ENCODE peak calls at places on chromosomes 4 and X, in seven cellular contexts. X, W, B, Q, I, G and R are unnamed samples.

GRCh38 chr4:146486565-146486964 is 35.2 kb downstream of the SLC10A7 start:
- DNase-seq in X (no peak), I (no peak), Q (no peak), W (no peak), G (no peak), B (no peak), R (no peak)

GRCh38 chr4:107115185-107115847 is 79.2 kb upstream of the DKK2 start:
- DNase-seq in B (no peak), X (no peak), I (no peak), W (no peak), G (no peak), Q (peak), R (no peak)

GRCh38 chrX:71871367-71871766 is 39.3 kb upstream of the NHSL2 start:
- DNase-seq in X (no peak), I (no peak), G (no peak), W (no peak), Q (peak), B (no peak), R (peak)

GRCh38 chr4:185592845-185593488 is 57.7 kb upstream of the PDLIM3 start:
- DNase-seq in I (no peak), G (no peak), B (no peak), Q (no peak), X (no peak), W (no peak), R (no peak)

GRCh38 chrX:123647244-123647643 is 85.6 kb downstream of the THOC2 start:
- DNase-seq in W (no peak), X (no peak), G (no peak), B (no peak), I (no peak), Q (no peak), R (no peak)

GRCh38 chr4:71187399-71188196 is 151.2 kb upstream of the SLC4A4 start:
- DNase-seq in G (peak), W (peak), X (peak), B (peak), Q (peak), I (no peak), R (peak)

GRCh38 chr4:154559141-154559841 is 3.5 kb upstream of the FGB start:
- DNase-seq in I (peak), Q (peak), W (no peak), G (no peak), B (no peak), X (peak), R (peak)

GRCh38 chr4:110959041-110959643 is 336.3 kb upstream of the PITX2 start:
- DNase-seq in W (no peak), I (no peak), Q (peak), B (no peak), X (no peak), G (no peak), R (peak)

GRCh38 chrX:154967603-154968002 is 54.9 kb downstream of the F8 start:
- DNase-seq in X (no peak), W (no peak), Q (peak), G (no peak), I (no peak), B (no peak), R (peak)

GRCh38 chr4:145043306-145043705 is 54.7 kb downstream of the ANAPC10 start:
- DNase-seq in W (no peak), B (no peak), X (no peak), Q (no peak), G (no peak), I (no peak), R (no peak)

GRCh38 chr4:77050962-77051361 is 24.8 kb downstream of the CCNI start:
- DNase-seq in B (no peak), G (no peak), Q (no peak), I (no peak), W (no peak), X (no peak), R (no peak)

GRCh38 chrX:119036369-119037029 is 36.3 kb upstream of the CT47C1 start:
- DNase-seq in X (no peak), Q (peak), B (no peak), W (no peak), G (no peak), I (no peak), R (no peak)

GRCh38 chrX:145825896-145826295 is 8.3 kb downstream of the SLITRK2 start:
- DNase-seq in I (no peak), G (no peak), Q (peak), W (no peak), X (peak), B (no peak), R (no peak)

GRCh38 chrX:42241421-42241820 is 318.1 kb upstream of the CASK start:
- DNase-seq in I (no peak), X (no peak), Q (peak), W (no peak), B (no peak), G (no peak), R (no peak)

GRCh38 chrX:17024896-17025295 is 78.4 kb downstream of the REPS2 start:
- DNase-seq in I (no peak), Q (no peak), B (peak), X (peak), G (no peak), W (no peak), R (no peak)

GRCh38 chr4:52907510-52907909 is 45.4 kb downstream of the RASL11B start:
- DNase-seq in G (no peak), Q (no peak), W (no peak), I (no peak), B (no peak), X (no peak), R (peak)

GRCh38 chrX:75181721-75182120 is 25.6 kb upstream of the ABCB7 start:
- DNase-seq in Q (peak), W (no peak), I (no peak), B (no peak), X (no peak), G (no peak), R (peak)

GRCh38 chrX:133661962-133662839 is 246.9 kb upstream of the GPC4 start:
- DNase-seq in X (no peak), Q (peak), I (no peak), G (no peak), W (no peak), B (no peak), R (no peak)

GRCh38 chr4:39699676-39700409 is 1.9 kb downstream of the UBE2K start:
- DNase-seq in X (no peak), G (no peak), W (peak), Q (peak), I (no peak), B (no peak), R (peak)

GRCh38 chr4:83207497-83208105 is 77.0 kb downstream of the COQ2 start:
- DNase-seq in G (no peak), B (peak), W (no peak), Q (peak), X (no peak), I (no peak), R (peak)

GRCh38 chr4:52843958-52844357 is 18.2 kb upstream of the RASL11B start:
- DNase-seq in W (no peak), Q (no peak), G (no peak), X (no peak), I (no peak), B (no peak), R (no peak)

GRCh38 chrX:56763556-56764152 is 34.6 kb downstream of the NBDY start:
- DNase-seq in B (peak), G (peak), W (peak), Q (no peak), X (no peak), I (peak), R (no peak)

GRCh38 chrX:63128509-63128908 is 222.6 kb downstream of the SPIN4 start:
- DNase-seq in B (no peak), I (peak), W (peak), G (peak), X (no peak), Q (peak), R (peak)

GRCh38 chr4:149790172-149790907 is 25.3 kb downstream of the IQCM start:
- DNase-seq in I (no peak), Q (no peak), G (no peak), W (no peak), X (no peak), B (no peak), R (no peak)

GRCh38 chr4:7365472-7366179 is 69.1 kb downstream of the PSAPL1 start:
- DNase-seq in Q (peak), X (no peak), B (no peak), W (no peak), G (no peak), I (no peak), R (no peak)

GRCh38 chr4:184255917-184256642 is 38.4 kb upstream of the ENPP6 start:
- DNase-seq in Q (no peak), W (no peak), B (no peak), X (no peak), I (no peak), G (no peak), R (no peak)

GRCh38 chr4:110156442-110156841 is 42.0 kb downstream of the ELOVL6 start:
- DNase-seq in Q (no peak), X (no peak), B (no peak), I (no peak), G (no peak), W (no peak), R (no peak)

GRCh38 chrX:69618803-69619202 is 2.9 kb downstream of the EDA start:
- DNase-seq in X (peak), B (peak), W (peak), Q (peak), G (no peak), I (peak), R (no peak)

GRCh38 chr4:18291313-18291712 is 269.8 kb upstream of the LCORL start:
- DNase-seq in W (no peak), X (no peak), Q (no peak), I (no peak), G (no peak), B (no peak), R (no peak)

GRCh38 chr4:86530183-86530582 is 63.9 kb upstream of the PTPN13 start:
- DNase-seq in W (no peak), X (no peak), B (no peak), Q (no peak), G (no peak), I (no peak), R (no peak)

GRCh38 chrX:46545111-46546005 is at the start of gene ZNF674:
- DNase-seq in W (peak), X (peak), Q (peak), I (peak), G (peak), B (peak), R (peak)